ENCODE peak calls at places on chromosomes 3 and 15, in eight cellular contexts. One of them, this sample, is unnamed.

GRCh38 chr3:45216210-45216609 is 9.9 kb downstream of the TMEM158 start:
- DNase-seq in natural killer cell: no peak
- DNase-seq in astrocyte of the cerebellum: no peak
- DNase-seq in GM10248: no peak
- DNase-seq in psoas muscle: no peak
- DNase-seq in thoracic aorta: no peak
- DNase-seq in astrocyte of the spinal cord: no peak
- DNase-seq in cardiac fibroblast: no peak
- DNase-seq in this sample: no peak

GRCh38 chr3:134132961-134133360 is 103.2 kb upstream of the SLCO2A1 start:
- DNase-seq in natural killer cell: no peak
- DNase-seq in astrocyte of the cerebellum: no peak
- DNase-seq in GM10248: no peak
- DNase-seq in psoas muscle: no peak
- DNase-seq in thoracic aorta: no peak
- DNase-seq in astrocyte of the spinal cord: no peak
- DNase-seq in cardiac fibroblast: peak
- DNase-seq in this sample: no peak

GRCh38 chr3:171824824-171825221 is 14.5 kb upstream of the PLD1 start:
- DNase-seq in natural killer cell: no peak
- DNase-seq in astrocyte of the cerebellum: no peak
- DNase-seq in GM10248: no peak
- DNase-seq in psoas muscle: no peak
- DNase-seq in thoracic aorta: no peak
- DNase-seq in astrocyte of the spinal cord: no peak
- DNase-seq in cardiac fibroblast: peak
- DNase-seq in this sample: no peak

GRCh38 chr15:51533672-51534398 is 88.7 kb downstream of the DMXL2 start:
- DNase-seq in natural killer cell: no peak
- DNase-seq in astrocyte of the cerebellum: no peak
- DNase-seq in GM10248: no peak
- DNase-seq in psoas muscle: no peak
- DNase-seq in thoracic aorta: no peak
- DNase-seq in astrocyte of the spinal cord: no peak
- DNase-seq in cardiac fibroblast: no peak
- DNase-seq in this sample: no peak

GRCh38 chr3:169143471-169143870 is 520.0 kb downstream of the MECOM start:
- DNase-seq in natural killer cell: no peak
- DNase-seq in astrocyte of the cerebellum: no peak
- DNase-seq in GM10248: no peak
- DNase-seq in psoas muscle: no peak
- DNase-seq in thoracic aorta: no peak
- DNase-seq in astrocyte of the spinal cord: no peak
- DNase-seq in cardiac fibroblast: no peak
- DNase-seq in this sample: no peak

GRCh38 chr15:43872416-43873020 is 45.7 kb downstream of the WDR76 start:
- DNase-seq in natural killer cell: no peak
- DNase-seq in astrocyte of the cerebellum: peak
- DNase-seq in GM10248: peak
- DNase-seq in psoas muscle: no peak
- DNase-seq in thoracic aorta: no peak
- DNase-seq in astrocyte of the spinal cord: peak
- DNase-seq in cardiac fibroblast: peak
- DNase-seq in this sample: peak

GRCh38 chr3:197590313-197590962 is 34.7 kb upstream of the BDH1 start:
- DNase-seq in natural killer cell: no peak
- DNase-seq in astrocyte of the cerebellum: no peak
- DNase-seq in GM10248: peak
- DNase-seq in psoas muscle: no peak
- DNase-seq in thoracic aorta: no peak
- DNase-seq in astrocyte of the spinal cord: no peak
- DNase-seq in cardiac fibroblast: no peak
- DNase-seq in this sample: no peak

GRCh38 chr15:95699578-95699977 is 630.9 kb upstream of the NR2F2 start:
- DNase-seq in natural killer cell: no peak
- DNase-seq in astrocyte of the cerebellum: no peak
- DNase-seq in GM10248: no peak
- DNase-seq in psoas muscle: no peak
- DNase-seq in thoracic aorta: no peak
- DNase-seq in astrocyte of the spinal cord: no peak
- DNase-seq in cardiac fibroblast: no peak
- DNase-seq in this sample: no peak

GRCh38 chr3:155908086-155908485 is 37.6 kb downstream of the GMPS start:
- DNase-seq in natural killer cell: no peak
- DNase-seq in astrocyte of the cerebellum: no peak
- DNase-seq in GM10248: no peak
- DNase-seq in psoas muscle: no peak
- DNase-seq in thoracic aorta: no peak
- DNase-seq in astrocyte of the spinal cord: no peak
- DNase-seq in cardiac fibroblast: no peak
- DNase-seq in this sample: no peak

GRCh38 chr15:58462547-58462946 is 30.8 kb downstream of the LIPC start:
- DNase-seq in natural killer cell: no peak
- DNase-seq in astrocyte of the cerebellum: no peak
- DNase-seq in GM10248: no peak
- DNase-seq in psoas muscle: no peak
- DNase-seq in thoracic aorta: no peak
- DNase-seq in astrocyte of the spinal cord: no peak
- DNase-seq in cardiac fibroblast: no peak
- DNase-seq in this sample: no peak

GRCh38 chr3:170866499-170866898 is 3.5 kb downstream of the RPL22L1 start:
- DNase-seq in natural killer cell: no peak
- DNase-seq in astrocyte of the cerebellum: no peak
- DNase-seq in GM10248: no peak
- DNase-seq in psoas muscle: no peak
- DNase-seq in thoracic aorta: no peak
- DNase-seq in astrocyte of the spinal cord: no peak
- DNase-seq in cardiac fibroblast: no peak
- DNase-seq in this sample: no peak

GRCh38 chr3:140276698-140277097 is 341.7 kb downstream of the CLSTN2 start:
- DNase-seq in natural killer cell: no peak
- DNase-seq in astrocyte of the cerebellum: no peak
- DNase-seq in GM10248: no peak
- DNase-seq in psoas muscle: no peak
- DNase-seq in thoracic aorta: no peak
- DNase-seq in astrocyte of the spinal cord: peak
- DNase-seq in cardiac fibroblast: peak
- DNase-seq in this sample: peak
- TF ChIP-seq CTCF in natural killer cell: no peak
- TF ChIP-seq CTCF in astrocyte of the cerebellum: peak
- TF ChIP-seq CTCF in GM10248: peak
- TF ChIP-seq CTCF in psoas muscle: peak
- TF ChIP-seq CTCF in thoracic aorta: no peak
- TF ChIP-seq CTCF in astrocyte of the spinal cord: peak
- TF ChIP-seq CTCF in cardiac fibroblast: no peak
- TF ChIP-seq CTCF in this sample: no peak

GRCh38 chr15:55802600-55803376 is 59.8 kb upstream of the PRTG start:
- DNase-seq in natural killer cell: no peak
- DNase-seq in astrocyte of the cerebellum: no peak
- DNase-seq in GM10248: no peak
- DNase-seq in psoas muscle: no peak
- DNase-seq in thoracic aorta: no peak
- DNase-seq in astrocyte of the spinal cord: no peak
- DNase-seq in cardiac fibroblast: no peak
- DNase-seq in this sample: no peak

GRCh38 chr15:55795031-55795430 is 52.1 kb upstream of the PRTG start:
- DNase-seq in natural killer cell: no peak
- DNase-seq in astrocyte of the cerebellum: no peak
- DNase-seq in GM10248: no peak
- DNase-seq in psoas muscle: no peak
- DNase-seq in thoracic aorta: no peak
- DNase-seq in astrocyte of the spinal cord: no peak
- DNase-seq in cardiac fibroblast: no peak
- DNase-seq in this sample: no peak

GRCh38 chr15:55796321-55796965 is 53.5 kb upstream of the PRTG start:
- DNase-seq in natural killer cell: no peak
- DNase-seq in astrocyte of the cerebellum: no peak
- DNase-seq in GM10248: no peak
- DNase-seq in psoas muscle: no peak
- DNase-seq in thoracic aorta: no peak
- DNase-seq in astrocyte of the spinal cord: no peak
- DNase-seq in cardiac fibroblast: peak
- DNase-seq in this sample: no peak

GRCh38 chr15:55800216-55800615 is 57.3 kb upstream of the PRTG start:
- DNase-seq in natural killer cell: no peak
- DNase-seq in astrocyte of the cerebellum: no peak
- DNase-seq in GM10248: no peak
- DNase-seq in psoas muscle: no peak
- DNase-seq in thoracic aorta: no peak
- DNase-seq in astrocyte of the spinal cord: no peak
- DNase-seq in cardiac fibroblast: no peak
- DNase-seq in this sample: no peak

DNA sequence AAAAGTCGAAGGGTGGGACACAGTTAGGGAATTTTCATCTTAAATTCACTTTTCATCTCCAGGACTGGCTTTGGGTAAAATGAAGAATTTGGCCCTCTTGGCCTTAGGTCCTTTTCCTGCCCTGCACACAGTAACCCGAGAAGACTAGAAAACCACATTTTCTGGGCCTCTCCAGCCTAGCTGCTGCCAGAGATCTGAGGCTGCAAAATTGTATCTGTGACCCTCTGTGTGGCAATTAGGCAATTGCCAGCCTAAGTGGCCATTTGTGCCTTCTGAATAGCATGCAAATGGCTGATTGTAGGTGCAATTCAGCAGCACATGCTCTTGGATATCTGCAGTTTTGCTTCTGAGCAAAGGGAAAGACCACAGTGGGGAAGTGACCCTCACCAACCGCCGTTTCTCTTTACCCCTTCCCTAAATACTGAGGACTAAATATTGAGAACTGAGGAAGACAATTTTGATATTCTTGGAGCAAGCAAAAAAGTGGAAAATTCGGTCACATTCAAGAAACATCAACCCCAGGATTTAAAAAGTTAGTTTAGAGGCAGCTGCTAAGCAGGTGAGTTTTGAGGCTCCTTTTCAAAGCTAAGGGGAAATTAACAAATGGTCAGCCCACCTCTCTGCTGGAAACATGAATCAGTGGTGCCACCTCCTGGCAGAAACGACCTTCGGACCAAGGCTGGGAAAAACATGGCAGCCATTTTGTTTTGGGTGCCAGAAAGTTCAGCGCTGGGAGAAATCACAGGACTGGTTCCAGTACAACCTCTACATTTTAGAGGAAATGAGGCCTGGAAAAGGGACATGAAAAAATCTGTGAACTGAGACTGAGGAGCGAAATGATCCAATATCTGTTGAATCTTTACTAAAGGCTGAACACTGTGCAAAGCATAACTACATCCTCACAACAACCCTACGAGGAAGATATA is 56.6 kb upstream of the PRTG start:
- DNase-seq in natural killer cell: no peak
- DNase-seq in astrocyte of the cerebellum: peak
- DNase-seq in GM10248: peak
- DNase-seq in psoas muscle: no peak
- DNase-seq in thoracic aorta: no peak
- DNase-seq in astrocyte of the spinal cord: peak
- DNase-seq in cardiac fibroblast: peak
- DNase-seq in this sample: peak
- TF ChIP-seq CTCF in natural killer cell: no peak
- TF ChIP-seq CTCF in astrocyte of the cerebellum: peak
- TF ChIP-seq CTCF in GM10248: peak
- TF ChIP-seq CTCF in psoas muscle: peak
- TF ChIP-seq CTCF in thoracic aorta: no peak
- TF ChIP-seq CTCF in astrocyte of the spinal cord: peak
- TF ChIP-seq CTCF in cardiac fibroblast: peak
- TF ChIP-seq CTCF in this sample: peak

GRCh38 chr15:98164573-98164972 is 204.1 kb downstream of the ARRDC4 start:
- DNase-seq in natural killer cell: no peak
- DNase-seq in astrocyte of the cerebellum: no peak
- DNase-seq in GM10248: no peak
- DNase-seq in psoas muscle: no peak
- DNase-seq in thoracic aorta: no peak
- DNase-seq in astrocyte of the spinal cord: no peak
- DNase-seq in cardiac fibroblast: no peak
- DNase-seq in this sample: no peak
- TF ChIP-seq CTCF in natural killer cell: no peak
- TF ChIP-seq CTCF in astrocyte of the cerebellum: no peak
- TF ChIP-seq CTCF in GM10248: no peak
- TF ChIP-seq CTCF in psoas muscle: no peak
- TF ChIP-seq CTCF in thoracic aorta: no peak
- TF ChIP-seq CTCF in astrocyte of the spinal cord: no peak
- TF ChIP-seq CTCF in cardiac fibroblast: no peak
- TF ChIP-seq CTCF in this sample: no peak

GRCh38 chr15:81856627-81857026 is 189.2 kb downstream of the MEX3B start:
- DNase-seq in natural killer cell: no peak
- DNase-seq in astrocyte of the cerebellum: no peak
- DNase-seq in GM10248: no peak
- DNase-seq in psoas muscle: no peak
- DNase-seq in thoracic aorta: no peak
- DNase-seq in astrocyte of the spinal cord: no peak
- DNase-seq in cardiac fibroblast: no peak
- DNase-seq in this sample: no peak
- TF ChIP-seq CTCF in natural killer cell: no peak
- TF ChIP-seq CTCF in astrocyte of the cerebellum: no peak
- TF ChIP-seq CTCF in GM10248: no peak
- TF ChIP-seq CTCF in psoas muscle: no peak
- TF ChIP-seq CTCF in thoracic aorta: no peak
- TF ChIP-seq CTCF in astrocyte of the spinal cord: no peak
- TF ChIP-seq CTCF in cardiac fibroblast: no peak
- TF ChIP-seq CTCF in this sample: no peak

GRCh38 chr15:87649175-87649574 is 607.4 kb downstream of the NTRK3 start:
- DNase-seq in natural killer cell: no peak
- DNase-seq in astrocyte of the cerebellum: no peak
- DNase-seq in GM10248: no peak
- DNase-seq in psoas muscle: no peak
- DNase-seq in thoracic aorta: no peak
- DNase-seq in astrocyte of the spinal cord: no peak
- DNase-seq in cardiac fibroblast: no peak
- DNase-seq in this sample: no peak
- TF ChIP-seq CTCF in natural killer cell: no peak
- TF ChIP-seq CTCF in astrocyte of the cerebellum: no peak
- TF ChIP-seq CTCF in GM10248: no peak
- TF ChIP-seq CTCF in psoas muscle: no peak
- TF ChIP-seq CTCF in thoracic aorta: no peak
- TF ChIP-seq CTCF in astrocyte of the spinal cord: no peak
- TF ChIP-seq CTCF in cardiac fibroblast: no peak
- TF ChIP-seq CTCF in this sample: no peak

GRCh38 chr3:99875925-99876781 is 58.5 kb downstream of the CMSS1 start:
- DNase-seq in natural killer cell: peak
- DNase-seq in astrocyte of the cerebellum: no peak
- DNase-seq in GM10248: peak
- DNase-seq in psoas muscle: peak
- DNase-seq in thoracic aorta: no peak
- DNase-seq in astrocyte of the spinal cord: peak
- DNase-seq in cardiac fibroblast: peak
- DNase-seq in this sample: peak
- TF ChIP-seq CTCF in natural killer cell: no peak
- TF ChIP-seq CTCF in astrocyte of the cerebellum: no peak
- TF ChIP-seq CTCF in GM10248: no peak
- TF ChIP-seq CTCF in psoas muscle: peak
- TF ChIP-seq CTCF in thoracic aorta: peak
- TF ChIP-seq CTCF in astrocyte of the spinal cord: no peak
- TF ChIP-seq CTCF in cardiac fibroblast: no peak
- TF ChIP-seq CTCF in this sample: no peak

GRCh38 chr3:185968168-185968567 is 30.4 kb upstream of the TRA2B start:
- DNase-seq in natural killer cell: no peak
- DNase-seq in astrocyte of the cerebellum: no peak
- DNase-seq in GM10248: no peak
- DNase-seq in psoas muscle: no peak
- DNase-seq in thoracic aorta: no peak
- DNase-seq in astrocyte of the spinal cord: no peak
- DNase-seq in cardiac fibroblast: no peak
- DNase-seq in this sample: no peak
- TF ChIP-seq CTCF in natural killer cell: no peak
- TF ChIP-seq CTCF in astrocyte of the cerebellum: no peak
- TF ChIP-seq CTCF in GM10248: no peak
- TF ChIP-seq CTCF in psoas muscle: no peak
- TF ChIP-seq CTCF in thoracic aorta: no peak
- TF ChIP-seq CTCF in astrocyte of the spinal cord: no peak
- TF ChIP-seq CTCF in cardiac fibroblast: no peak
- TF ChIP-seq CTCF in this sample: no peak

This sample was measured in testis.